ENCODE peak calls at places on chromosome 11, in nine cellular contexts. O is tibial artery, D is stomach, G is GM12865, Y is pancreas, T is left ventricle myocardium inferior, K is thoracic aorta, B is lower leg skin, W is heart left ventricle. N is an unnamed sample.

GRCh38 chr11:71251761-71252433 is 480 bp downstream of the SHANK2 start:
- DNase-seq in O (no peak), D (peak), G (peak), Y (peak), T (no peak), K (no peak), B (peak), W (no peak), N (no peak)

GRCh38 chr11:117687776-117688175 is 109.2 kb downstream of the DSCAML1 start:
- DNase-seq in O (no peak), D (no peak), G (no peak), Y (no peak), T (no peak), K (no peak), B (no peak), W (no peak), N (no peak)

GRCh38 chr11:96012086-96012824 is 88.3 kb upstream of the MTMR2 start:
- DNase-seq in O (no peak), D (no peak), G (peak), Y (no peak), T (no peak), K (no peak), B (no peak), W (peak), N (peak)

GRCh38 chr11:93537767-93538261 is 5.4 kb downstream of the SMCO4 start:
- DNase-seq in O (peak), D (peak), G (no peak), Y (no peak), T (no peak), K (peak), B (peak), W (peak), N (no peak)

GRCh38 chr11:67274768-67275605 is 8.7 kb downstream of the GRK2 start:
- DNase-seq in O (peak), D (no peak), G (no peak), Y (peak), T (peak), K (no peak), B (peak), W (peak), N (no peak)

GRCh38 chr11:36564376-36565032 is 3.3 kb upstream of the RAG1 start:
- DNase-seq in O (peak), D (peak), G (peak), Y (no peak), T (no peak), K (no peak), B (no peak), W (peak), N (no peak)

GRCh38 chr11:2699185-2699530 is 636 bp downstream of the KCNQ1OT1 start:
- DNase-seq in O (peak), D (no peak), G (peak), Y (peak), T (peak), K (no peak), B (peak), W (no peak), N (no peak)

GRCh38 chr11:115132829-115133228 is 371.4 kb downstream of the CADM1 start:
- DNase-seq in O (no peak), D (no peak), G (peak), Y (no peak), T (no peak), K (no peak), B (no peak), W (no peak), N (no peak)

GRCh38 chr11:58905141-58905715 is 34.1 kb upstream of the GLYATL1 start:
- DNase-seq in O (peak), D (no peak), G (no peak), Y (peak), T (peak), K (no peak), B (no peak), W (peak), N (no peak)

GRCh38 chr11:17767301-17767885 is 32.8 kb downstream of the KCNC1 start:
- DNase-seq in O (no peak), D (no peak), G (no peak), Y (peak), T (no peak), K (no peak), B (no peak), W (peak), N (no peak)

GRCh38 chr11:17764446-17765218 is 30.1 kb downstream of the KCNC1 start:
- DNase-seq in O (no peak), D (no peak), G (no peak), Y (peak), T (no peak), K (no peak), B (no peak), W (peak), N (no peak)

GRCh38 chr11:17763703-17764102 is 29.1 kb downstream of the KCNC1 start:
- DNase-seq in O (no peak), D (no peak), G (no peak), Y (no peak), T (no peak), K (no peak), B (no peak), W (no peak), N (no peak)

GRCh38 chr11:17766590-17766989 is 32.0 kb downstream of the KCNC1 start:
- DNase-seq in O (no peak), D (no peak), G (no peak), Y (no peak), T (no peak), K (no peak), B (no peak), W (peak), N (no peak)

DNA sequence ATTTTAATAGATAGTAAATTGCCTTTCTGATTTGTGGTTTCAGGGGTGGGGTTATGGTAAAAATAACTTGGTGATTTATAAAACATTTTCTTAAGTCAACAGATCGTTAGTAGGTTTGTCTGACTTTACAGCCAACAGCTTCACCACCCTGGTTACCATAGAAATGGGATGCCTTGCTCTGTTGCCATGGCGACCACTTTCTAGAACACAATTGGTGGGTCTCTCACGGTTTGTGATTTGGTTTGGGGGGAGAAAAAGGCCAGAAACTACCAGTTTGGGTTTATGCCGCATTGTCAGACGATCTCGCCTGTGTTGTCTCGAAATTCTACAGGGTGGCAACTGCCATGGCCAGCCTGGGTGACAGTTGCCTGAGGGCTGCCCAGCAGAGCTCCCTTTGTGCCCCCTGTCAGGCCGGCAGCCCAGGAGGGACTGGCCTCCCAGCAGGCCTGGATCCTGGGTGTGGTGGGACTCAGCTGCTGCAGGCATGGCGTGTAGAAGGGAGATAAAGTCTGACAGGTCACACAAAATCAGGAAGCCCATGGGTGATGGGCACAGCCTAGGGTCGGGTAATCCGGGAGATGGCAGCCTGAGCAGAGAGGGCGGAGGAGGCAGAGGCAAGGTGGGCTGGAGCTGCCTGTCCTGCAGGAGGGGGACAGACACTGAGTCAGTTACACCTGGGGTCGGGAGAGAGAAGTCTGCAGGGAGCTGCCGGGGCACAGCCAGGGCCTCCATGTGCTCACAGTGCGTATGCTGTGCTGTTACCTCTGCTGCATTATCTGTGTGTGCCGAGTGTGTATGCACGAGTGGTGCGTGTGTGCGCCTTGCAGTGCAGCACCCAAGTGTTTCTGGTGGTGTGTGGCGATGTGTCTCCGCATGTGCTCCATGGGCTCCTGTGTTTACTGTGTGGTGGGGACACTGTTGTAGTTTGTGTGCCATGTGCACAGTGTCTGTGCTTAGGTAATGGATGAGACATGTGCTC is 31.1 kb downstream of the KCNC1 start:
- DNase-seq in O (no peak), D (no peak), G (peak), Y (peak), T (no peak), K (no peak), B (no peak), W (peak), N (no peak)
- H3K4me3 ChIP-seq in O (no peak), D (no peak), G (no peak), Y (no peak), T (no peak), K (no peak), B (no peak), W (no peak), N (no peak)

GRCh38 chr11:11788067-11788710 is 53.6 kb upstream of the USP47 start:
- DNase-seq in O (no peak), D (no peak), G (no peak), Y (no peak), T (no peak), K (no peak), B (no peak), W (no peak), N (no peak)
- TF ChIP-seq CTCF in O (no peak), D (peak), G (no peak), Y (no peak), T (peak), K (peak), B (no peak), W (no peak), N (no peak)

DNA sequence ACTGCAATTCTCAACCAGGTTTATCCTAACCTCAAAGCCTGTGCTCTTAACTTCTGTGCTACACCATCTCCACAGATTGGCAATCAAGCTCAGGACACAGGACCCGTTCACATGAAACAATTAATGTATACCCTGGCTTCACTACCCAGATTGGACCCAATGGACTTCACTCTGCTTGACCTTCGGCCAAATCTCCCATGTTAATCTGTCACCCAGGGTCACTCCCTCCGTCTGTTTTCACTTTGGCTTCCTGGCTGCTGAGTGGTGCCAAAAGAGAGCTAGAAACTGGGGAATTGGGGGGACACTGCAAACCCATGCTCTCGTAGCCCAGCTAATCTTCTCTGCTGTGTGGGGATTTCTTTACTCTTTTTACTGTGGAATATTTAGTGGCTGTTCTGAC is 216.1 kb upstream of the ZC3H12C start:
- DNase-seq in O (no peak), D (no peak), G (no peak), Y (no peak), T (no peak), K (no peak), B (no peak), W (no peak), N (no peak)
- H3K4me3 ChIP-seq in O (no peak), D (no peak), G (no peak), Y (no peak), T (no peak), K (no peak), B (no peak), W (no peak), N (no peak)

DNA sequence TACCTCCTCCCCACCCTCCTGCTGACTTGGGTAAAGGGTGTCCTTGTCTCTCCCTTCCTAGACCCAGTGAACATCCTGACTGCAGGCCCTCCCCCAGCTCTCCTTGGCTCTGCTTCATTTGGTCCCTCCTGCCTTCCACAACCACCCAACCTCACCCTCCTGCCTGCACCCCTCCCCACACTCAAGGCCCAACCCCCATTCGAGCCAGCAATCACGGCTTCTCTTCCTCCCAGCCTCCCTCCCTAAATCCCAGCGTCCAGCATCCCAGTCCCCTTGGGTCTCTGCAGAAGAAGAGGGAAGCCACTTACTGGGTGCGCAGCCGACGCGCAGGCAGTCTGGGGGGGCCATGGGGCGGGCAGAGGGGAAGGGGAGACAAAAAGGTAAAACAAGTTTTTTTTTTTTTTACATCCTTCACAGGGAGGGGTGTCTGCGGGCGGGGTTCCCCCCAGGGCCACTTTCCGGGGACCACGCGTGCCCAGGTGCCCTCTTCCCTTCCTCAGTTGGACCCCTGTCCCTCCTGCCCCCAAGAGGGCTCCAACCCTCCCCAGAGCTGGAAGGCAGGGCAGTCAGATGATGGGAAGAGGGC is 62.5 kb downstream of the SLC22A12 start:
- DNase-seq in O (no peak), D (no peak), G (no peak), Y (peak), T (no peak), K (no peak), B (peak), W (no peak), N (no peak)
- TF ChIP-seq CTCF in O (no peak), D (no peak), G (no peak), Y (no peak), T (peak), K (no peak), B (no peak), W (no peak), N (no peak)

GRCh38 chr11:111236355-111236754 is 9.2 kb upstream of the POU2AF2 start:
- DNase-seq in O (no peak), D (no peak), G (no peak), Y (no peak), T (no peak), K (no peak), B (no peak), W (no peak), N (no peak)
- H3K4me3 ChIP-seq in O (no peak), D (no peak), G (no peak), Y (no peak), T (no peak), K (peak), B (no peak), W (no peak), N (no peak)

GRCh38 chr11:91495837-91496236 is 728.8 kb upstream of the FAT3 start:
- DNase-seq in O (no peak), D (no peak), G (no peak), Y (no peak), T (no peak), K (no peak), B (no peak), W (no peak), N (no peak)
- TF ChIP-seq CTCF in O (no peak), D (no peak), G (no peak), Y (no peak), T (no peak), K (no peak), B (no peak), W (no peak), N (peak)

DNA sequence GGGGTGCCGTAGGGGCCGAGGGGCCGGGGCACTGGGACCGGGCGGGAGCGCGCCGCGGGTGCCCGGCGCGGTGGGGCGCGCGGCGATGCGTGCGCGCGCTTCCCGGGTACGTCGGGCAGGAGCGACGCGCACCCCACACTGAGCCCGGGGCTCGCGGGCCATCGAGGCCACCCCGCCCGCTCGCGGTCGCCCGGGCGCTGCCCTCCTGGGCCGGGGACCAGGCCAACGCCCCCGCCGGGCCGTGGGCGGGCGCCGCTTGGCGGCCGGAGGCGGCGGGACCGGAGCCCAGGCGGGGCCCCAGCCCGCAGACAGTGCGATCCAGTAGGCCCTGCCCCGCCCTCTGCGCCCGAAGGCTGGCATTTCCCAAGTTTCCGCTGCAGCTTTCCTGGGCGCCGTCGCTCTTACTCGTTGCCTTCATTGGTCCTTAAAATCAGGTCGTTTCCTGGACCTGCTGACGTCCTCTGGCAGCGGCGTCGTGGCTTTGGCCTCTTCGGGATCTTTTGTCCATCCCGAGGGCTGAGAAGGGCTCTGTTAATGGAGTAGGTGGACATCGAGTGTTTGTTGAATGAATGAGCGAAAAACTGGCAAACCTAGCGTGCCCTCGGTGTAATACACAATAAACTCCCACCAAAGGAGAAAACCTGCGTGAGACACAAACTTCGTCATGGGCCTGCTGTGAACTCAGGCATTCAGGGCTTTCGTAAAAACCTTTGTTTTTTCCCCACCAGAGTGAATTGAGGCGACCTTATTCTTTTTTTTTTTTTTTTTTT is 638 bp downstream of the PARVA start:
- DNase-seq in O (peak), D (peak), G (no peak), Y (peak), T (peak), K (peak), B (peak), W (peak), N (peak)
- H3K4me3 ChIP-seq in O (peak), D (peak), G (no peak), Y (peak), T (peak), K (peak), B (peak), W (peak), N (peak)

GRCh38 chr11:113553905-113554304 is 78.7 kb upstream of the DRD2 start:
- DNase-seq in O (no peak), D (no peak), G (no peak), Y (no peak), T (no peak), K (no peak), B (no peak), W (no peak), N (no peak)
- TF ChIP-seq CTCF in O (no peak), D (no peak), G (no peak), Y (no peak), T (no peak), K (no peak), B (no peak), W (no peak), N (peak)